ENCODE peak calls at places on chromosome 3, in ten cellular contexts. H is amygdala; E is left cardiac atrium; X is activated naive CD8-positive, alpha-beta T cell treated with anti-CD3 and anti-CD28 coated beads, Interleukin-2, amount 50 U/mL, for 24 hours; M is NCI-H1105; O is bronchial epithelial cell; A is Ammon's horn; K is activated CD8-positive, alpha-beta memory T cell treated with anti-CD3 and anti-CD28 coated beads for 48 hours; C is stimulated activated CD8-positive, alpha-beta memory T cell treated with anti-CD3 and anti-CD28 coated beads, Interleukin-2, amount 100 ng/mL, for 1 hour; J is heart right ventricle. U is an unnamed sample.

GRCh38 chr3:82496890-82497560 is 735.6 kb upstream of the GBE1 start:
- DNase-seq in H (no peak), E (no peak), X (no peak), M (no peak), O (peak; percentile 45), A (no peak), K (no peak), C (no peak), J (no peak), U (no peak)

GRCh38 chr3:66555214-66555844 is 54.5 kb upstream of the LRIG1 start:
- DNase-seq in H (no peak), E (no peak), X (no peak), M (no peak), O (no peak), A (no peak), K (no peak), C (no peak), J (no peak), U (peak; percentile 34)

GRCh38 chr3:22795917-22796316 is 407.2 kb upstream of the UBE2E2 start:
- DNase-seq in H (no peak), E (no peak), X (no peak), M (no peak), O (peak; percentile 3), A (peak; percentile 42), K (no peak), C (no peak), J (no peak), U (no peak)

GRCh38 chr3:72310028-72310987 is 525.4 kb upstream of the PROK2 start:
- DNase-seq in H (no peak), E (peak; percentile 51), X (peak; percentile 28), M (no peak), O (no peak), A (no peak), K (no peak), C (no peak), J (peak; percentile 26), U (peak; percentile 94)

GRCh38 chr3:178270838-178271237 is 265.4 kb upstream of the KCNMB2 start:
- DNase-seq in H (no peak), E (no peak), X (no peak), M (no peak), O (peak; percentile 34), A (no peak), K (no peak), C (no peak), J (no peak), U (no peak)

GRCh38 chr3:11835028-11835639 is 11.6 kb downstream of the TAMM41 start:
- DNase-seq in H (no peak), E (no peak), X (no peak), M (no peak), O (peak; percentile 37), A (peak; percentile 27), K (no peak), C (no peak), J (no peak), U (peak; percentile 37)

GRCh38 chr3:31341130-31341529 is 191.6 kb upstream of the STT3B start:
- DNase-seq in H (no peak), E (no peak), X (no peak), M (no peak), O (no peak), A (peak; percentile 4), K (no peak), C (no peak), J (no peak), U (peak; percentile 23)

GRCh38 chr3:44981220-44981619 is 5.2 kb downstream of the EXOSC7 start:
- DNase-seq in H (no peak), E (no peak), X (no peak), M (no peak), O (peak; percentile 89), A (no peak), K (no peak), C (no peak), J (no peak), U (no peak)

GRCh38 chr3:72265250-72265649 is 480.3 kb upstream of the PROK2 start:
- DNase-seq in H (no peak), E (no peak), X (no peak), M (no peak), O (peak; percentile 12), A (no peak), K (no peak), C (no peak), J (no peak), U (peak; percentile 37)

GRCh38 chr3:100040846-100041245 is 73.5 kb downstream of the FILIP1L start:
- DNase-seq in H (no peak), E (no peak), X (no peak), M (no peak), O (no peak), A (no peak), K (no peak), C (no peak), J (peak; percentile 23), U (peak; percentile 26)

GRCh38 chr3:138921316-138922292 is 25.3 kb downstream of the FOXL2 start:
- DNase-seq in H (no peak), E (no peak), X (no peak), M (no peak), O (peak; percentile 68), A (no peak), K (no peak), C (no peak), J (no peak), U (peak; percentile 96)

GRCh38 chr3:105422645-105423044 is 55.9 kb downstream of the ALCAM start:
- DNase-seq in H (no peak), E (no peak), X (no peak), M (no peak), O (no peak), A (no peak), K (no peak), C (no peak), J (no peak), U (no peak)

GRCh38 chr3:31235062-31235704 is 297.5 kb upstream of the STT3B start:
- DNase-seq in H (no peak), E (no peak), X (no peak), M (no peak), O (peak; percentile 60), A (no peak), K (no peak), C (no peak), J (no peak), U (no peak)

GRCh38 chr3:79751703-79752102 is 16.1 kb downstream of the ROBO1 start:
- DNase-seq in H (no peak), E (no peak), X (no peak), M (peak; percentile 40), O (no peak), A (no peak), K (no peak), C (no peak), J (no peak), U (no peak)

GRCh38 chr3:62011667-62012066 is 361.7 kb downstream of the FEZF2 start:
- DNase-seq in H (no peak), E (no peak), X (no peak), M (no peak), O (peak; percentile 16), A (no peak), K (no peak), C (no peak), J (no peak), U (peak; percentile 69)

GRCh38 chr3:184582583-184582982 is 21.0 kb downstream of the EPHB3 start:
- DNase-seq in H (peak; percentile 42), E (peak; percentile 60), X (no peak), M (no peak), O (no peak), A (peak; percentile 77), K (no peak), C (no peak), J (peak; percentile 70), U (no peak)

GRCh38 chr3:132317229-132317948 is at the start of gene ACP3:
- DNase-seq in H (peak; percentile 1), E (peak; percentile 55), X (no peak), M (peak; percentile 80), O (peak; percentile 98), A (peak; percentile 68), K (no peak), C (no peak), J (peak; percentile 34), U (peak; percentile 57)

GRCh38 chr3:100230715-100231114 is 30.1 kb upstream of the TBC1D23 start:
- DNase-seq in H (no peak), E (no peak), X (no peak), M (no peak), O (peak; percentile 29), A (no peak), K (no peak), C (no peak), J (no peak), U (no peak)

GRCh38 chr3:59498995-59499394 is 449.2 kb upstream of the CFAP20DC start:
- DNase-seq in H (no peak), E (no peak), X (no peak), M (no peak), O (no peak), A (no peak), K (no peak), C (no peak), J (no peak), U (peak; percentile 70)

GRCh38 chr3:134617608-134618472 is 33.0 kb downstream of the KY start:
- DNase-seq in H (no peak), E (no peak), X (no peak), M (no peak), O (no peak), A (no peak), K (no peak), C (no peak), J (no peak), U (no peak)

GRCh38 chr3:154252759-154253638 is 71.3 kb downstream of the DHX36 start:
- DNase-seq in H (peak; percentile 91), E (peak; percentile 92), X (peak; percentile 77), M (peak; percentile 86), O (peak; percentile 76), A (peak; percentile 94), K (peak; percentile 25), C (peak; percentile 23), J (peak; percentile 89), U (peak; percentile 75)